ENCODE peak calls at places on chromosomes 6 and 20, in eight cellular contexts. H is sigmoid colon, A is stomach, I is transverse colon, P is H1, V is K562, Q is upper lobe of left lung, D is HepG2. G is an unnamed sample.

GRCh38 chr20:1841554-1842140 is 53.6 kb upstream of the SIRPA start:
- DNase-seq in H (peak), A (no peak), I (peak), P (no peak), V (no peak), Q (no peak), D (no peak), G (no peak)

GRCh38 chr20:10419550-10420133 is 14.4 kb downstream of the MKKS start:
- DNase-seq in H (no peak), A (no peak), I (no peak), P (no peak), V (no peak), Q (no peak), D (no peak), G (no peak)

GRCh38 chr20:3815703-3816315 is 4.5 kb upstream of the AP5S1 start:
- DNase-seq in H (peak), A (no peak), I (no peak), P (no peak), V (no peak), Q (no peak), D (no peak), G (no peak)

GRCh38 chr6:110331816-110332215 is 26.3 kb downstream of the METTL24 start:
- DNase-seq in H (peak), A (no peak), I (peak), P (no peak), V (no peak), Q (no peak), D (no peak), G (no peak)

GRCh38 chr6:100573169-100573568 is 108.4 kb upstream of the SIM1 start:
- DNase-seq in H (no peak), A (no peak), I (no peak), P (no peak), V (no peak), Q (no peak), D (peak), G (no peak)

GRCh38 chr20:50285376-50286173 is 94.9 kb downstream of the CEBPB start:
- DNase-seq in H (peak), A (no peak), I (no peak), P (no peak), V (no peak), Q (no peak), D (no peak), G (no peak)

GRCh38 chr6:142825760-142826159 is 119.2 kb downstream of the HIVEP2 start:
- DNase-seq in H (no peak), A (no peak), I (no peak), P (no peak), V (no peak), Q (no peak), D (no peak), G (no peak)

GRCh38 chr20:59525500-59526241 is 78.7 kb upstream of the PHACTR3 start:
- DNase-seq in H (no peak), A (peak), I (peak), P (no peak), V (peak), Q (peak), D (peak), G (no peak)

GRCh38 chr6:72149715-72150114 is 263.4 kb downstream of the RIMS1 start:
- DNase-seq in H (no peak), A (no peak), I (no peak), P (no peak), V (no peak), Q (no peak), D (no peak), G (no peak)

GRCh38 chr6:117555882-117556498 is 46.3 kb downstream of the GOPC start:
- DNase-seq in H (no peak), A (peak), I (peak), P (no peak), V (peak), Q (no peak), D (peak), G (no peak)

GRCh38 chr20:44180814-44181213 is 6.2 kb downstream of the JPH2 start:
- DNase-seq in H (peak), A (no peak), I (peak), P (peak), V (no peak), Q (no peak), D (no peak), G (no peak)

GRCh38 chr6:131629656-131630055 is 1.6 kb upstream of the MED23 start:
- DNase-seq in H (no peak), A (no peak), I (no peak), P (no peak), V (peak), Q (no peak), D (no peak), G (no peak)

GRCh38 chr6:163725008-163725941 is 310.8 kb downstream of the QKI start:
- DNase-seq in H (peak), A (no peak), I (no peak), P (no peak), V (no peak), Q (no peak), D (no peak), G (no peak)

DNA sequence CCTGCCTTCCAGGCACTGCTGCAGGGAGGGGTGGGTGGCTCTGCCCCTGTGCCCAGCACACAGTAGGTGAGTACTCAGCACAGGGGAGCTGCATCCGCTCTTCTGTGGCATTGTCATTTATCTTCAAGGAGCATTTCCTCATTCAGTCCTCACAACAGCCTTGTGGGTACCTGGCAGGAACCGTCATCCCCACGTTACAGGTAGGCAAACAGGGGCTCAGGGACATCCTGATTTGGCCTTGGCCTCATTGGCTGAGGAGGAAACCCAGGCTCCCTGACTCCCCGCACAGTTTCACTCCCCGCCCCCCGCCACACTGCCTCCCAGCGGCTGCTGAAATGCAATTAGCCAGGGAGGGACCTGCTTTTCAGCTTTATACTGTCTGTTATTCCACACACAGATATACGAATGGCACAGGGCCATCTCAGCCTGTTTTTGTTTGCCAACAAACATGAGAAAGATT is 24.3 kb upstream of the PNPLA1 start:
- DNase-seq in H (no peak), A (peak), I (peak), P (no peak), V (peak), Q (no peak), D (no peak), G (no peak)
- H3K4me3 ChIP-seq in H (no peak), A (no peak), I (no peak), P (no peak), V (no peak), Q (no peak), D (no peak), G (no peak)

GRCh38 chr6:169988769-169989550 is 237.5 kb downstream of the ERMARD start:
- DNase-seq in H (peak), A (no peak), I (no peak), P (no peak), V (no peak), Q (peak), D (no peak), G (peak)

GRCh38 chr6:169986171-169986847 is 234.9 kb downstream of the ERMARD start:
- DNase-seq in H (peak), A (no peak), I (no peak), P (no peak), V (no peak), Q (peak), D (no peak), G (peak)

GRCh38 chr6:169985121-169986015 is 233.9 kb downstream of the ERMARD start:
- DNase-seq in H (peak), A (no peak), I (no peak), P (no peak), V (no peak), Q (peak), D (no peak), G (peak)

GRCh38 chr6:169984181-169985120 is 233.0 kb downstream of the ERMARD start:
- DNase-seq in H (peak), A (peak), I (no peak), P (no peak), V (no peak), Q (peak), D (no peak), G (no peak)

DNA sequence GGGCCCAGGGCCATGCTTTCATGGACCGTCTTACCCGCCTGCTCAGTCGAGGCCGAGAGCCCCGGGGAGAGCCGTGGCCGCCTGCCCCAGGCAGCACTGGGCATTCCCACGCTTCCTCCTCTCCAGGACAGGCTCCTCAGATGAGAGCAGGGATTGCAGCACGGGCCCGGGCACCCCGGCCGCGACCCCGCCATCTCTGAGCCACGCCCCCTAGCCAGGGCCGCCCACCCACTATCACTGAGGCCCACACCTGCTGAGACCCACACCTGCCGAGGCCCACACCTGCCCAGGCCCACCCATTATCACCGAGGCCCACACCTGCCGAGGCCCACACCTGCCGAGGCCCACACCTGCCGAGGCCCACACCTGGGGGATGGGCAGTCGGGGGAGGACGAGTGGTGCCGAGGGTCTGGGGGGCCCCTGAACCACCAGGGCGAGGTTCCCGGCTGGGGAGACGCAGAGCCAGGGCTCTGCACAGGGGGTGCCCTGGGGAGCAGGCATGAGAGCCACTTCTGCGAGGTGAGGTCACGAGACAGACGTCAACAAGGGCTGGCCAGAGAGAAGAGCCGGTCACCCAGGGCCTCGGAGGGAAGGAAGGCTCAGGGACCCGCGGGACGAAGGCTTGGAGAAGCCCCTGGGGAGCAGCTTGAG is 235.6 kb downstream of the ERMARD start:
- DNase-seq in H (peak), A (no peak), I (no peak), P (no peak), V (no peak), Q (peak), D (no peak), G (peak)
- TF ChIP-seq EP300 in H (no peak), A (no peak), I (no peak), P (no peak), V (no peak), Q (no peak), D (no peak), G (no peak)

GRCh38 chr20:48620486-48621255 is 207.1 kb downstream of the PREX1 start:
- DNase-seq in H (peak), A (peak), I (peak), P (peak), V (peak), Q (peak), D (peak), G (no peak)
- TF ChIP-seq POLR2AphosphoS5 in H (peak), A (no peak), I (no peak), P (no peak), V (no peak), Q (no peak), D (no peak), G (no peak)

DNA sequence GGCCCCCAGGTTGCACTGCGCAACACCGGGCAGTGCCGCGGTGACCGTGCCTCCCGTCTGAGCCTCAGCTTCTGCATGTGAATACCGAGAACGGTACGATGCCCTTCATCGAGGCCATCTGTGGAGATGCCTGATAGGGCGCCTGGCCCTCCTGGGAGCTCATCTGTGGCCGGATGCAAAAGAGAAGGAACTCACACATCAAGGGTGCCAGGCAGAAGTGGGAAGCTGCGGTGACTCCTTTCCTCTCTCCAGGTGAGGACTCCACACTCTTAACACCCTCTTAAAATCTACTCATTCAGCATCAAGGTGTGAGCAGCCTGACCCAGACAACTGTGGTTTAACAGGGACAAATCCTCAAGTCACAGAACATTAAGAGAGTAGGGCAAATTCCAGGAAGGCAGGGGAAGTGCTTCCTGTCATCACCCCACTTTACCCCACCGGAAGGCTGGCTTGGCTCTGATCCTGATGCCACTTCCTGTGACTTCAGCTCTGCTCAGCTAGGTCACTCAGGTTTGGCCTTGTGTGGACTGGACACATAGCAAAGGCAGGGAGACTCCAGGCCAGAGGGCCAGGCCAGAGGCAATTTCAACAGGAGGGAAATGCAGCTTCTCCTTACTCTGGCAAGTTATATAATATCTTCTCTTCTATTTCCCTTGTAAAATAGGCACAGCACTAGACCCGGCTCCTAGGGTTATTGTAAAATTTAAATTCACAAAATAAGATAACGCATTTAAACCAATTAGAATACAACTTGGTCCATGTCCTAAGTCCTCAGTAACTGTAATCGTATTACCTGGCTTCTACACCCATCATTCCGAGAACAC is 69.4 kb downstream of the CPNE5 start:
- DNase-seq in H (no peak), A (peak), I (no peak), P (no peak), V (no peak), Q (no peak), D (no peak), G (no peak)
- H3K4me3 ChIP-seq in H (no peak), A (no peak), I (no peak), P (no peak), V (no peak), Q (no peak), D (no peak), G (no peak)

DNA sequence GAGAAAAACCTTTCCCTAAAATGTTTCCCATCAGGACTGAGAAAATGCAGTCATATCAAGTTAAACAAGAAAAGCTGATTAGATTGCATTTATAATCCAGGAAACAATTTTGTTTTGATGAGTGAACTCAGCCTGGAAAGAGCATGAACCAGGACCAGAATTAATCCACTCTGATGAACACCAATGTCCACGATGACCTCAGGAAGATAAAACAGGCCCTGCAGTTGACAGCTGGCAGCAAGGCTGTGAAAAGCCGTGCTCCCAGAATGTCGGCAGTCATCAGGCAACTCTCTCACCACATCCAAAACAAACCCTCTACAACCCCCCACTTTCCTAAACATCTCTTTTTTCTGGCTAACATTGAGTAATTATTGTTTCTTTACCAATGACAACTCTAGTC is 74.0 kb upstream of the PROKR2 start:
- DNase-seq in H (no peak), A (no peak), I (no peak), P (no peak), V (no peak), Q (no peak), D (no peak), G (no peak)
- TF ChIP-seq EP300 in H (no peak), A (no peak), I (no peak), P (no peak), V (no peak), Q (no peak), D (no peak), G (no peak)

GRCh38 chr6:43667245-43668150 is 20.1 kb downstream of the MRPS18A start:
- DNase-seq in H (peak), A (peak), I (peak), P (peak), V (peak), Q (peak), D (peak), G (peak)
- TF ChIP-seq POLR2AphosphoS5 in H (peak), A (peak), I (peak), P (peak), V (no peak), Q (peak), D (no peak), G (no peak)

G was measured in suprapubic skin.